ENCODE peak calls at places on chromosomes 5 and 9, in five cellular contexts. U is IMR-90, L is A549, B is HCT116, S is HepG2. M is an unnamed sample.

GRCh38 chr9:21906878-21907277 is 87.3 kb downstream of the CDKN2A start:
- DNase-seq in U (peak; percentile 89), L (no peak), B (no peak), S (no peak), M (no peak)

GRCh38 chr5:170503970-170504525 is at the start of gene KCNIP1:
- DNase-seq in U (no peak), L (no peak), B (no peak), S (no peak), M (no peak)

GRCh38 chr9:13263511-13263910 is 16.0 kb downstream of the MPDZ start:
- DNase-seq in U (no peak), L (no peak), B (no peak), S (no peak), M (no peak)

GRCh38 chr5:67372887-67373286 is 176.3 kb upstream of the CD180 start:
- DNase-seq in U (no peak), L (no peak), B (no peak), S (no peak), M (no peak)

GRCh38 chr9:93677641-93678136 is 101.3 kb downstream of the PHF2 start:
- DNase-seq in U (no peak), L (no peak), B (no peak), S (no peak), M (no peak)

GRCh38 chr5:59661939-59662615 is 231.4 kb downstream of the PDE4D start:
- DNase-seq in U (no peak), L (no peak), B (no peak), S (peak; percentile 57), M (no peak)

GRCh38 chr5:111550282-111551020 is 38.1 kb upstream of the STARD4 start:
- DNase-seq in U (peak; percentile 99), L (peak; percentile 77), B (peak; percentile 71), S (peak; percentile 63), M (peak; percentile 83)

GRCh38 chr5:169914766-169915165 is 65.5 kb downstream of the INSYN2B start:
- DNase-seq in U (peak; percentile 75), L (no peak), B (no peak), S (no peak), M (no peak)

GRCh38 chr5:151870820-151871219 is 53.8 kb downstream of the GLRA1 start:
- DNase-seq in U (peak; percentile 42), L (peak; percentile 32), B (no peak), S (no peak), M (no peak)

GRCh38 chr9:134375430-134376385 is 49.5 kb downstream of the RXRA start:
- DNase-seq in U (no peak), L (peak; percentile 33), B (no peak), S (no peak), M (no peak)

GRCh38 chr9:68505681-68506409 is 34.8 kb downstream of the TMEM252 start:
- DNase-seq in U (no peak), L (no peak), B (no peak), S (no peak), M (no peak)

GRCh38 chr5:82356808-82357671 is 78.9 kb upstream of the RPS23 start:
- DNase-seq in U (peak; percentile 94), L (peak; percentile 85), B (peak; percentile 98), S (peak; percentile 93), M (no peak)

GRCh38 chr5:139861021-139861888 is 65.6 kb downstream of the PSD2 start:
- DNase-seq in U (no peak), L (no peak), B (no peak), S (no peak), M (no peak)

GRCh38 chr9:95757026-95757425 is 118.5 kb upstream of the ERCC6L2 start:
- DNase-seq in U (peak; percentile 78), L (no peak), B (no peak), S (no peak), M (no peak)

GRCh38 chr5:32030226-32030625 is 143.9 kb downstream of the GOLPH3 start:
- DNase-seq in U (no peak), L (no peak), B (no peak), S (no peak), M (no peak)

GRCh38 chr5:157193699-157194424 is 13.2 kb downstream of the ITK start:
- DNase-seq in U (no peak), L (no peak), B (no peak), S (no peak), M (no peak)

GRCh38 chr5:4533457-4534105 is 606.5 kb upstream of the ADAMTS16 start:
- DNase-seq in U (no peak), L (no peak), B (no peak), S (no peak), M (no peak)

GRCh38 chr5:169944922-169945675 is 35.2 kb downstream of the INSYN2B start:
- DNase-seq in U (peak; percentile 21), L (no peak), B (no peak), S (no peak), M (no peak)

GRCh38 chr9:69004836-69005235 is 9.1 kb downstream of the PRKACG start:
- DNase-seq in U (peak; percentile 5), L (no peak), B (no peak), S (no peak), M (no peak)

GRCh38 chr9:106600955-106601354 is 262.0 kb upstream of the ZNF462 start:
- DNase-seq in U (no peak), L (no peak), B (no peak), S (no peak), M (no peak)

GRCh38 chr9:134867917-134868750 is 12.5 kb upstream of the FCN2 start:
- DNase-seq in U (no peak), L (no peak), B (no peak), S (no peak), M (no peak)

GRCh38 chr5:59756373-59757035 is 137.0 kb downstream of the PDE4D start:
- DNase-seq in U (no peak), L (peak; percentile 93), B (no peak), S (peak; percentile 75), M (no peak)

GRCh38 chr9:37617837-37618236 is 25.4 kb upstream of the TOMM5 start:
- DNase-seq in U (peak; percentile 54), L (no peak), B (no peak), S (no peak), M (no peak)

GRCh38 chr9:114216081-114216480 is 60.7 kb downstream of the COL27A1 start:
- DNase-seq in U (peak; percentile 45), L (no peak), B (no peak), S (no peak), M (no peak)

GRCh38 chr9:21558627-21559401 is 76.7 kb upstream of the IFNE start:
- DNase-seq in U (peak; percentile 41), L (peak; percentile 79), B (no peak), S (no peak), M (no peak)

GRCh38 chr5:119274767-119275130 is 81.1 kb upstream of the TNFAIP8 start:
- DNase-seq in U (peak; percentile 88), L (no peak), B (peak; percentile 18), S (no peak), M (no peak)

GRCh38 chr5:121833631-121834420 is 17.9 kb upstream of the FTMT start:
- DNase-seq in U (no peak), L (no peak), B (no peak), S (no peak), M (no peak)

DNA sequence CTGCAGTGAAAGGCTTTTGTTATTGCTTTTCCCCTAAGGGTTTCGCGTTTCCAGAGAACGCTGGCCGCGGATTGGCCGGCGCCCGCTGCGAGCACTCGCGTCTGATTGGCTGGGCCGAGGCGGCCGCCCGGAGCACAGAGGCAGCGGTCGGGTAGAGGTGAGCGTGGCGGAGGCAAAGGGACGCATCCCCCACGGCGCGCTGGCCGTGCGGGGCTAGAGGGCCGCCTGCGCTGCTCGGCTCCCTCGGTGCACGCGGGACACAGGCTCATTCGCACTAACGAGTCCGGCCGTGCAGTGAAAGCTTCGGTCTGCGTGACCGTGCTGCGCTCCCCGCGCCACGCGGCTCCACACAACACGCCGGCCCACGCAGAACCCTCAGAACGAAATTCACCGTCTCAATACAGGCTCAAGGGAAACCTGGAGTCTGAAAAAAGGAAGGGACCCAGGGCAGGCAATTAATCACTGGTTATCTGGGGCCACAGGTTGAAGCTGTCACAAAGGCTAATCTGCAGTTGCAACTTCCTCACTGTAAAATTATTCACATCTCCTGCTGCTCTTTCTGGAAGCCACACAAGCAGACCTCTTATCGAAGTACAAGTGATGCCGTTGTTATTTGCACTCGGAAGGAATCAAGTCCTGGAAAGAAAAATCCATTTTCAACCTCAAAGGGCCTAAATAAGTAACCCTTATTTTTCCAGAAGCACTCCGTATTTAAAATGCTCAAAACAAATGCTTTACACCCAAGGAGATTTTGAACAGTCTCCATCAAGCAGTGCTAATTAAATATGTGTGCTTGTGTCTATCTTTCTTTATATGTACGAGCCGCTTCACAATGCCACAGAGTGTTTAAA is 94.6 kb downstream of the ZNF608 start:
- DNase-seq in U (no peak), L (peak; percentile 62), B (no peak), S (peak; percentile 52), M (peak; percentile 87)
- TF ChIP-seq CEBPB in U (no peak), L (no peak), B (no peak), S (no peak), M (no peak)

DNA sequence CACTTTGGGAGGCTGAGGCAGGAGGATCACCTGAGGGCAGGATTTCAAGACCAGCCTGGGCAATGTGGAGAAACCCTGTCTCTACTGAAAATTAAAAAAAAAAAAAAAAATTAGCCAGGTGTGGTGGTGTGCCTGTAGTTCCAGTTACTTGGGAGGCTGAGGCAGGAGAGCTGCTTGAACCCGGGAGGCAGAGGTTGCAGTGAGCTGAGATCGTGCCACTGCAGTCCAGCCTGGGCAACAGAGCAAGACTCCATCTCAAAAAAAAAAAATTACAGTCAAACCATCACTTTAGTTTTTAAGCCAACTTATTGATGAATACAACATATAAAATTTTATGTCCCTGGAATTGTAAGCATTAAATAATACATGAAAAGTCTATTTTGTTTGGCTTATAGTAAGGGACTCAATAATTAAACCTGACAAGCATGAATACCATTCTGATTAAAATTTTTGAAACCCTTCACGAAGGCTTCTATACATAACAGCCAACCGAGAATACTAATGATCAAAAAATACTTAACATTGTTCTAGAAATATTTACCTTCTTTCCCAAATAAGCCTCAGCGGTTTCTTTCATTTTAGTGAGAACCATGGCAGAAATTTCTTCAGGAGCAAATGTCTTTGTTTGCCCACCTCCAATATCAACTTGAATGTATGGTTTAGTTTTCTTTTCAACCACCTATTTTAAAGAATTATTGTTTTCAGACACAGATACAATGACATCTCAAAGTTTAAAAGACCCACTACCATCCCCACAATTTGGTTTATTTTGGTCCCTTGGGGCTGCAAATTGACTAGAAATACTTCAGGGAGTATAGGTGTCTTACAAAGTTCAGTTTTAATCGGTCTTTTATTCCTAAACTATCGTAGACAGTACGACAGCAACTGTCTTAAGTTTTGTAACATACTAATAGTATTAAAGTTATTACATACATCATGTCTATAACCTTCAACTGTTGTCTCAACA is 1.2 kb downstream of the HSPA5 start:
- DNase-seq in U (no peak), L (no peak), B (no peak), S (no peak), M (no peak)
- TF ChIP-seq CEBPB in U (no peak), L (no peak), B (no peak), S (no peak), M (no peak)

GRCh38 chr5:74640450-74641013 is at the start of gene ENC1:
- DNase-seq in U (peak; percentile 84), L (peak; percentile 92), B (peak; percentile 55), S (peak; percentile 95), M (peak; percentile 90)

GRCh38 chr5:74641014-74641777 is 668 bp upstream of the ENC1 start:
- DNase-seq in U (peak; percentile 64), L (peak; percentile 93), B (peak; percentile 48), S (peak; percentile 84), M (no peak)

GRCh38 chr5:74641778-74642542 is 1.4 kb upstream of the ENC1 start:
- DNase-seq in U (peak; percentile 87), L (peak; percentile 82), B (peak; percentile 43), S (peak; percentile 62), M (peak; percentile 59)

GRCh38 chr5:74638776-74639537 is 1.6 kb downstream of the ENC1 start:
- DNase-seq in U (peak; percentile 61), L (no peak), B (no peak), S (no peak), M (no peak)

GRCh38 chr5:74639538-74640449 is 734 bp downstream of the ENC1 start:
- DNase-seq in U (peak; percentile 49), L (peak; percentile 44), B (no peak), S (no peak), M (peak; percentile 67)
- TF ChIP-seq CEBPB in U (no peak), L (no peak), B (no peak), S (no peak), M (no peak)

GRCh38 chr5:10892135-10892910 is 131.3 kb upstream of the DAP start:
- DNase-seq in U (no peak), L (no peak), B (no peak), S (no peak), M (no peak)
- TF ChIP-seq CEBPB in U (no peak), L (no peak), B (no peak), S (no peak), M (no peak)

M was measured in H1.